ENCODE peak calls at places on chromosomes 7 and 10, in eight cellular contexts. Z, P, D, U, N, Y, Q and F are unnamed samples.
A peak's percentile ranks its signal among the peaks of the same experiment; 100 is the strongest.

GRCh38 chr7:158651968-158652555 is 52.5 kb downstream of the NCAPG2 start:
- DNase-seq in Z (no peak), P (no peak), D (no peak), U (peak; percentile 30), N (no peak), Y (peak; percentile 58), Q (no peak), F (no peak)

GRCh38 chr10:61024801-61025201 is 80.8 kb upstream of the RHOBTB1 start:
- DNase-seq in Z (peak; percentile 31), P (peak; percentile 18), D (no peak), U (peak; percentile 48), N (peak; percentile 15), Y (peak; percentile 12), Q (peak; percentile 20), F (no peak)

GRCh38 chr10:128804411-128804810 is 662.6 kb upstream of the MGMT start:
- DNase-seq in Z (no peak), P (no peak), D (no peak), U (no peak), N (no peak), Y (no peak), Q (no peak), F (no peak)

GRCh38 chr10:5812283-5813090 is 747 bp downstream of the GDI2 start:
- DNase-seq in Z (peak; percentile 54), P (peak; percentile 9), D (peak; percentile 20), U (peak; percentile 50), N (peak; percentile 30), Y (no peak), Q (no peak), F (no peak)

GRCh38 chr7:40746841-40747556 is 612.2 kb downstream of the SUGCT start:
- DNase-seq in Z (no peak), P (no peak), D (no peak), U (no peak), N (no peak), Y (peak; percentile 63), Q (no peak), F (no peak)

GRCh38 chr10:120456626-120457430 is at the start of gene PLPP4:
- DNase-seq in Z (peak; percentile 35), P (peak; percentile 58), D (no peak), U (no peak), N (peak; percentile 32), Y (no peak), Q (no peak), F (no peak)

GRCh38 chr10:61456095-61456789 is 3.1 kb upstream of the TMEM26 start:
- DNase-seq in Z (no peak), P (peak; percentile 60), D (no peak), U (no peak), N (no peak), Y (no peak), Q (no peak), F (no peak)

GRCh38 chr7:117251687-117252086 is 71.2 kb downstream of the WNT2 start:
- DNase-seq in Z (no peak), P (peak; percentile 96), D (no peak), U (peak; percentile 90), N (no peak), Y (peak; percentile 89), Q (no peak), F (no peak)

GRCh38 chr10:34908472-34908871 is 93.4 kb upstream of the PARD3 start:
- DNase-seq in Z (no peak), P (peak; percentile 76), D (no peak), U (peak; percentile 87), N (no peak), Y (peak; percentile 88), Q (no peak), F (no peak)

GRCh38 chr10:76695069-76695468 is 942.5 kb downstream of the KCNMA1 start:
- DNase-seq in Z (no peak), P (peak; percentile 6), D (no peak), U (no peak), N (no peak), Y (no peak), Q (no peak), F (no peak)

GRCh38 chr10:3972460-3973366 is 187.7 kb upstream of the KLF6 start:
- DNase-seq in Z (no peak), P (no peak), D (no peak), U (peak; percentile 15), N (no peak), Y (no peak), Q (no peak), F (no peak)

GRCh38 chr10:5568984-5569383 is 44.2 kb downstream of the CALML3 start:
- DNase-seq in Z (no peak), P (no peak), D (no peak), U (no peak), N (no peak), Y (no peak), Q (no peak), F (no peak)

GRCh38 chr10:110076559-110077318 is 69.0 kb downstream of the ADD3 start:
- DNase-seq in Z (no peak), P (peak; percentile 91), D (peak; percentile 8), U (peak; percentile 94), N (no peak), Y (peak; percentile 95), Q (peak; percentile 28), F (peak; percentile 62)

GRCh38 chr7:85204061-85204460 is 17.2 kb upstream of the SEMA3D start:
- DNase-seq in Z (no peak), P (no peak), D (no peak), U (no peak), N (no peak), Y (no peak), Q (no peak), F (no peak)

GRCh38 chr10:122248356-122249302 is 22.5 kb upstream of the BTBD16 start:
- DNase-seq in Z (no peak), P (no peak), D (no peak), U (no peak), N (no peak), Y (no peak), Q (no peak), F (no peak)

GRCh38 chr10:25297466-25297865 is 122.7 kb downstream of the GPR158 start:
- DNase-seq in Z (no peak), P (no peak), D (no peak), U (no peak), N (no peak), Y (no peak), Q (no peak), F (no peak)

GRCh38 chr10:78386495-78386894 is 352.8 kb downstream of the RPS24 start:
- DNase-seq in Z (no peak), P (no peak), D (no peak), U (no peak), N (no peak), Y (no peak), Q (no peak), F (no peak)

GRCh38 chr7:17020250-17020649 is 138.5 kb upstream of the AGR3 start:
- DNase-seq in Z (no peak), P (peak; percentile 17), D (no peak), U (peak; percentile 24), N (no peak), Y (no peak), Q (no peak), F (no peak)

GRCh38 chr7:17019106-17019505 is 137.3 kb upstream of the AGR3 start:
- DNase-seq in Z (no peak), P (peak; percentile 27), D (no peak), U (peak; percentile 28), N (no peak), Y (peak; percentile 16), Q (no peak), F (no peak)

GRCh38 chr7:17026269-17026668 is 144.5 kb upstream of the AGR3 start:
- DNase-seq in Z (no peak), P (no peak), D (no peak), U (no peak), N (no peak), Y (no peak), Q (no peak), F (no peak)

GRCh38 chr7:17021205-17021604 is 139.4 kb upstream of the AGR3 start:
- DNase-seq in Z (no peak), P (peak; percentile 84), D (peak; percentile 61), U (no peak), N (no peak), Y (peak; percentile 43), Q (no peak), F (no peak)

GRCh38 chr7:17022915-17023314 is 141.1 kb upstream of the AGR3 start:
- DNase-seq in Z (no peak), P (no peak), D (no peak), U (no peak), N (no peak), Y (no peak), Q (no peak), F (no peak)
- TF ChIP-seq CTCF in Z (no peak), P (no peak), D (no peak), U (no peak), N (no peak), Y (no peak), Q (no peak), F (no peak)

GRCh38 chr10:14327535-14327934 is 3.2 kb downstream of the FRMD4A start:
- DNase-seq in Z (no peak), P (no peak), D (no peak), U (no peak), N (no peak), Y (no peak), Q (no peak), F (no peak)
- TF ChIP-seq CTCF in Z (no peak), P (no peak), D (no peak), U (no peak), N (no peak), Y (no peak), Q (no peak), F (no peak)

GRCh38 chr7:108018668-108019067 is 15.7 kb upstream of the LAMB1 start:
- DNase-seq in Z (no peak), P (no peak), D (no peak), U (no peak), N (no peak), Y (no peak), Q (no peak), F (no peak)

GRCh38 chr7:108015740-108016139 is 12.8 kb upstream of the LAMB1 start:
- DNase-seq in Z (no peak), P (peak; percentile 58), D (no peak), U (no peak), N (no peak), Y (no peak), Q (no peak), F (no peak)

GRCh38 chr7:108017776-108018151 is 14.8 kb upstream of the LAMB1 start:
- DNase-seq in Z (no peak), P (no peak), D (no peak), U (no peak), N (no peak), Y (no peak), Q (no peak), F (no peak)

GRCh38 chr7:108014747-108015682 is 12.1 kb upstream of the LAMB1 start:
- DNase-seq in Z (no peak), P (peak; percentile 96), D (no peak), U (peak; percentile 80), N (no peak), Y (peak; percentile 76), Q (no peak), F (no peak)

GRCh38 chr7:108016841-108017775 is 14.1 kb upstream of the LAMB1 start:
- DNase-seq in Z (no peak), P (peak; percentile 64), D (no peak), U (peak; percentile 78), N (no peak), Y (peak; percentile 75), Q (no peak), F (no peak)
- TF ChIP-seq CTCF in Z (no peak), P (peak; percentile 42), D (peak; percentile 37), U (peak; percentile 46), N (peak; percentile 58), Y (peak; percentile 59), Q (no peak), F (peak; percentile 25)

DNA sequence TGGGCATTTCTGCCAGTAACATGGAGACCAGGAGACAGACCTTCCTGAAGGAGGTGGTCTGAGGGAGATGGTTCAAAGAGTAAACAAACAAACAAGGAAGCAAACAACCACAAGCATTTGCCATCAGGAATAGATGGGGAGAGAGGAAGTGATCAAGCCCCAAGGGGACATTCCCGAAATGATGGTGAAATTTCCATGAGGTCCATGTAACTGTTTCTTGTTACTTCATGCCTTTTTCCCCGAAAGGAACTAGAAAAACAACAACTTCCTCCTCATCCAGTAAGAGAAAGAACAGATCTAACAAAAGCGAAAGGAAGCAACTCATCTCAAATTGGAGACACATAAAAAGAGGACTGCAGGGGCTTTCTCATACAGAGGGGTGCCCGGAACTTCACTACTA is 152.5 kb upstream of the ZNF32 start:
- DNase-seq in Z (no peak), P (no peak), D (no peak), U (no peak), N (no peak), Y (no peak), Q (no peak), F (no peak)
- TF ChIP-seq CTCF in Z (no peak), P (no peak), D (no peak), U (no peak), N (no peak), Y (no peak), Q (no peak), F (no peak)